ENCODE peak calls at places on chromosomes 1 and 21, in four cellular contexts. U is K562, V is WTC11, L is HepG2. S is an unnamed sample.

GRCh38 chr1:51453010-51453409 is 66.1 kb downstream of the EPS15 start:
- DNase-seq in L (no peak), V (no peak), U (no peak), S (no peak)

GRCh38 chr1:11301593-11301992 is 28.6 kb downstream of the UBIAD1 start:
- DNase-seq in V (no peak), U (no peak), L (no peak), S (no peak)

GRCh38 chr1:91402023-91402422 is 2.6 kb downstream of the HFM1 start:
- DNase-seq in L (peak; percentile 3), V (no peak), U (peak; percentile 20), S (no peak)

GRCh38 chr1:244338996-244339692 is 112.6 kb downstream of the ADSS2 start:
- DNase-seq in U (no peak), V (no peak), L (no peak), S (no peak)

GRCh38 chr1:243179714-243180113 is 75.4 kb downstream of the CEP170 start:
- DNase-seq in U (no peak), L (no peak), V (no peak), S (no peak)

GRCh38 chr1:172895050-172895460 is 155.7 kb downstream of the TNFSF18 start:
- DNase-seq in V (no peak), U (no peak), L (no peak), S (no peak)

GRCh38 chr1:226510453-226510852 is 38.1 kb upstream of the STUM start:
- DNase-seq in U (no peak), V (no peak), L (no peak), S (no peak)

GRCh38 chr1:215056584-215056983 is 26.0 kb upstream of the KCNK2 start:
- DNase-seq in U (no peak), L (no peak), V (no peak), S (no peak)

GRCh38 chr1:221887091-221887746 is 145.3 kb upstream of the DUSP10 start:
- DNase-seq in L (peak; percentile 33), U (peak; percentile 33), V (no peak), S (peak; percentile 37)

GRCh38 chr1:18481921-18482701 is 1.4 kb downstream of the KLHDC7A start:
- DNase-seq in V (no peak), L (no peak), U (no peak), S (no peak)

GRCh38 chr1:30008998-30009657 is 714.3 kb downstream of the MATN1 start:
- DNase-seq in V (no peak), U (no peak), L (peak; percentile 43), S (no peak)

GRCh38 chr21:19853709-19854575 is 1144.3 kb upstream of the NCAM2 start:
- DNase-seq in V (peak; percentile 16), L (no peak), U (peak; percentile 23), S (peak; percentile 10)

GRCh38 chr1:223031690-223032601 is 111.1 kb downstream of the TLR5 start:
- DNase-seq in U (no peak), L (no peak), V (no peak), S (no peak)

GRCh38 chr1:40064797-40065492 is 24.4 kb downstream of the CAP1 start:
- DNase-seq in U (no peak), V (no peak), L (no peak), S (no peak)

GRCh38 chr1:12595839-12596821 is 21.9 kb downstream of the DHRS3 start:
- DNase-seq in L (no peak), V (peak; percentile 89), U (no peak), S (no peak)

GRCh38 chr1:245888809-245889208 is 618.3 kb downstream of the SMYD3 start:
- DNase-seq in L (peak; percentile 52), U (no peak), V (peak; percentile 21), S (no peak)

GRCh38 chr21:41360072-41360821 is 1.6 kb upstream of the MX2 start:
- DNase-seq in L (peak; percentile 46), V (peak; percentile 28), U (no peak), S (no peak)

GRCh38 chr1:118951270-118951936 is 36.7 kb downstream of the TBX15 start:
- DNase-seq in L (no peak), V (no peak), U (no peak), S (no peak)

GRCh38 chr1:25737151-25737550 is 62.8 kb upstream of the SELENON start:
- DNase-seq in U (no peak), V (no peak), L (no peak), S (no peak)

GRCh38 chr1:32665915-32666314 is 14.9 kb downstream of the RBBP4 start:
- DNase-seq in U (no peak), V (no peak), L (no peak), S (no peak)

GRCh38 chr1:194447635-194448034 is 1261.2 kb upstream of the B3GALT2 start:
- DNase-seq in U (no peak), V (no peak), L (no peak), S (no peak)

GRCh38 chr1:194442911-194443310 is 1256.5 kb upstream of the B3GALT2 start:
- DNase-seq in L (no peak), V (no peak), U (no peak), S (no peak)

GRCh38 chr1:194445244-194445643 is 1258.8 kb upstream of the B3GALT2 start:
- DNase-seq in U (no peak), V (no peak), L (no peak), S (no peak)
- TF ChIP-seq ELF4 in U (no peak), V (no peak), L (no peak), S (no peak)

DNA sequence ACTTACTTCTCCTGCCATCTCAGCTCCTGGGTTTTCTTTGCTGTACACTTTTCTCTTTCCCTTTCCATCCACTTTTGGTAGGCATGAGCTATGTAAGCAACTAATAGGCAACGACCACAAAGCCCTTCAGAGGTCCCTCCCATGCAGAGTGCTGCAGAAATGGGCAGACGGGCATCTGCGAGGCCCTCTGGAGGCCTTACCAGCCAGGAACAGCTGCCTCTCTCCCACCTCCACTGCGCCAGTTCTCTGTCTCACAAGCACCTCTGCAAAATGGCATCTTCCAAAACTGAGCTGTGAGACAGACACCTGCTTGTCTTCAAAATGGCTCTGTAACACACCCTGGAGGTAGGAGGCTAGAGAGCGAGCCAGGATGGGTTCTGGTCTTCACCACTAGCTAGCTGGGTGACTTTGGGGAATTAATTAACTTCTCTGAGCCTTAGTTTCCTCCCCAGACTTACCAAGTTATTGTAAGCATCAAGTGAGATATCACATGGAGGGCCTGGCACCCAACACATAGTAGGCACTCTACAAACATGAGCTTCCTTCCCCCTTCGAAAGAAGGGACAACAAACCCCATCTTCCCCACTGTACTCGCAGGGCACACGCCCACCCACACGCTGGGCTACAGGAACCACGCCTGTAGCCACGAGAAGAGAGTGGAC is 62.0 kb downstream of the BCAR3 start:
- DNase-seq in L (no peak), V (no peak), U (no peak), S (no peak)
- TF ChIP-seq SP1 in L (no peak), V (no peak), U (no peak), S (no peak)

GRCh38 chr1:203666621-203667020 is 40.0 kb downstream of the ATP2B4 start:
- DNase-seq in L (no peak), V (no peak), U (no peak), S (no peak)
- TF ChIP-seq ELF4 in L (no peak), V (no peak), U (no peak), S (no peak)

GRCh38 chr1:89781494-89782126 is 39.2 kb upstream of the LRRC8D start:
- DNase-seq in U (no peak), L (no peak), V (no peak), S (no peak)
- TF ChIP-seq SP1 in U (no peak), L (no peak), V (no peak), S (no peak)

DNA sequence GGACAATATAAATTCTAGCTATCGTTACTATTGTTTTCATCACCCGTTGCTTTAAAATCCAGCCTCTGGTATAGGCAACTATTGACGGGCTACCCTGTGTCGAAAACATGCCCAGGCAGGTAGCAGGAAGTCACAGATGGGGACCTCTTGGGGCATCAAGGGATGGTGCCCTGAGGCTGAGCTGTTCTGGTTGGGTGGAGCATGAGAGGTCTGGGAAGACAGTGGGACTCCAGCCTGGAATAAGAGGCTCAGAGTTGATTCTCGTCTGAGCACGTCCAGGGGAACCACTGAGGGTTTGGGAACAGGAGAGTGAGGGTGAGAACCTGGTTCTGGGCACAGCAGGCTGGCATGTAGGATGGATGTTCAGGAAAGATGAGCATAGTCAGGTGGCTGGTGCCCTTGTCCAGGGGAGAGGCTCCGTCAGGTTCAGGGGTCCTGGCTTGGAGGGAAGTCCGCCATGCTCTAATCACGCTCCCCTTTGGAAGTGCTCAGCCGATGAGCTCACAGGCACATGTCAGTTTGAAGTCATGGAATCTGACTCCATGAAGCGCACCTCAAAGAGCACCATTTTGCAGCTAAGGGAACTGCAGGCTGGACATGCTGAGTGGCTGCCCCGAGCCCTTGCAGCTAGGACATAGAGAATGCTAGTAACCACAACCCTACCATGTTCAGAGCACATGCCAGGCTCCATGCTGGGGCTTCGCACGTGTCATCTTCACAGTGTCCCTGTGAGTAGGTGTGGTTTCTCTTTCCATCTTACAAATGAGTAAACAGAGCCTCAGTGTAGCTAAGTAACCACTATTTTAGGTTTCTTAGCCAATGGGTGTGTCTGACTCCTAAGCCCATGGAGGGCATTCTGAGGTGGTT is 21.0 kb downstream of the PCSK9 start:
- DNase-seq in L (no peak), U (no peak), V (no peak), S (no peak)
- TF ChIP-seq ELF4 in L (no peak), U (no peak), V (no peak), S (no peak)

S was measured in HEK293T.